ENCODE peak calls at places on chromosomes 6 and 20, in nine cellular contexts. One of them, this sample, is unnamed.

GRCh38 chr6:160378886-160379285 is 30.7 kb downstream of the SLC22A3 start:
- DNase-seq in activated T-cell treated with anti-CD3 and anti-CD28 coated beads, Interleukin-2, amount 50 U/mL, for 72 hours: no peak
- DNase-seq in GM10248: no peak
- DNase-seq in NCI-H446 treated with DMSO at 0.1 percent for 48 hours: peak
- DNase-seq in ecto neural progenitor cell: no peak
- DNase-seq in pons: no peak
- DNase-seq in HS-27A: no peak
- DNase-seq in GM04504: no peak
- DNase-seq in HTR-8/SVneo: no peak
- DNase-seq in this sample: no peak

GRCh38 chr6:44300424-44300823 is 12.7 kb downstream of the AARS2 start:
- DNase-seq in HS-27A: no peak
- DNase-seq in activated T-cell treated with anti-CD3 and anti-CD28 coated beads, Interleukin-2, amount 50 U/mL, for 72 hours: no peak
- DNase-seq in GM04504: no peak
- DNase-seq in ecto neural progenitor cell: no peak
- DNase-seq in pons: no peak
- DNase-seq in HTR-8/SVneo: no peak
- DNase-seq in GM10248: no peak
- DNase-seq in NCI-H446 treated with DMSO at 0.1 percent for 48 hours: no peak
- DNase-seq in this sample: no peak

GRCh38 chr6:77463881-77464867 is 883 bp upstream of the HTR1B start:
- DNase-seq in HTR-8/SVneo: no peak
- DNase-seq in HS-27A: no peak
- DNase-seq in GM04504: no peak
- DNase-seq in activated T-cell treated with anti-CD3 and anti-CD28 coated beads, Interleukin-2, amount 50 U/mL, for 72 hours: no peak
- DNase-seq in pons: no peak
- DNase-seq in GM10248: no peak
- DNase-seq in NCI-H446 treated with DMSO at 0.1 percent for 48 hours: no peak
- DNase-seq in ecto neural progenitor cell: peak
- DNase-seq in this sample: no peak

GRCh38 chr20:51426879-51427624 is 115.5 kb downstream of the NFATC2 start:
- DNase-seq in GM10248: no peak
- DNase-seq in activated T-cell treated with anti-CD3 and anti-CD28 coated beads, Interleukin-2, amount 50 U/mL, for 72 hours: no peak
- DNase-seq in HS-27A: no peak
- DNase-seq in HTR-8/SVneo: no peak
- DNase-seq in NCI-H446 treated with DMSO at 0.1 percent for 48 hours: no peak
- DNase-seq in ecto neural progenitor cell: no peak
- DNase-seq in GM04504: no peak
- DNase-seq in pons: no peak
- DNase-seq in this sample: peak

GRCh38 chr6:154732538-154732823 is 735 bp upstream of the SCAF8 start:
- DNase-seq in NCI-H446 treated with DMSO at 0.1 percent for 48 hours: no peak
- DNase-seq in activated T-cell treated with anti-CD3 and anti-CD28 coated beads, Interleukin-2, amount 50 U/mL, for 72 hours: no peak
- DNase-seq in HTR-8/SVneo: no peak
- DNase-seq in HS-27A: no peak
- DNase-seq in pons: no peak
- DNase-seq in GM04504: no peak
- DNase-seq in GM10248: no peak
- DNase-seq in ecto neural progenitor cell: no peak
- DNase-seq in this sample: no peak

GRCh38 chr6:42320762-42321161 is 103.1 kb upstream of the MRPS10 start:
- DNase-seq in HS-27A: no peak
- DNase-seq in GM10248: no peak
- DNase-seq in pons: no peak
- DNase-seq in ecto neural progenitor cell: no peak
- DNase-seq in activated T-cell treated with anti-CD3 and anti-CD28 coated beads, Interleukin-2, amount 50 U/mL, for 72 hours: no peak
- DNase-seq in NCI-H446 treated with DMSO at 0.1 percent for 48 hours: no peak
- DNase-seq in GM04504: no peak
- DNase-seq in HTR-8/SVneo: no peak
- DNase-seq in this sample: no peak

GRCh38 chr20:50663095-50663821 is 28.1 kb downstream of the RIPOR3 start:
- DNase-seq in ecto neural progenitor cell: no peak
- DNase-seq in NCI-H446 treated with DMSO at 0.1 percent for 48 hours: peak
- DNase-seq in GM04504: no peak
- DNase-seq in HS-27A: no peak
- DNase-seq in pons: peak
- DNase-seq in HTR-8/SVneo: no peak
- DNase-seq in GM10248: no peak
- DNase-seq in activated T-cell treated with anti-CD3 and anti-CD28 coated beads, Interleukin-2, amount 50 U/mL, for 72 hours: peak
- DNase-seq in this sample: peak

GRCh38 chr6:41728073-41728936 is 7.1 kb downstream of the TFEB start:
- DNase-seq in NCI-H446 treated with DMSO at 0.1 percent for 48 hours: no peak
- DNase-seq in HS-27A: no peak
- DNase-seq in GM10248: no peak
- DNase-seq in GM04504: no peak
- DNase-seq in ecto neural progenitor cell: no peak
- DNase-seq in HTR-8/SVneo: no peak
- DNase-seq in pons: peak
- DNase-seq in activated T-cell treated with anti-CD3 and anti-CD28 coated beads, Interleukin-2, amount 50 U/mL, for 72 hours: no peak
- DNase-seq in this sample: peak

GRCh38 chr6:71419954-71420692 is 131.5 kb downstream of the OGFRL1 start:
- DNase-seq in NCI-H446 treated with DMSO at 0.1 percent for 48 hours: no peak
- DNase-seq in HTR-8/SVneo: no peak
- DNase-seq in GM04504: peak
- DNase-seq in pons: no peak
- DNase-seq in HS-27A: no peak
- DNase-seq in ecto neural progenitor cell: no peak
- DNase-seq in GM10248: peak
- DNase-seq in activated T-cell treated with anti-CD3 and anti-CD28 coated beads, Interleukin-2, amount 50 U/mL, for 72 hours: no peak
- DNase-seq in this sample: no peak

GRCh38 chr20:48102821-48103635 is 317.7 kb upstream of the SULF2 start:
- DNase-seq in GM10248: no peak
- DNase-seq in pons: peak
- DNase-seq in HTR-8/SVneo: no peak
- DNase-seq in GM04504: no peak
- DNase-seq in activated T-cell treated with anti-CD3 and anti-CD28 coated beads, Interleukin-2, amount 50 U/mL, for 72 hours: no peak
- DNase-seq in HS-27A: no peak
- DNase-seq in ecto neural progenitor cell: no peak
- DNase-seq in NCI-H446 treated with DMSO at 0.1 percent for 48 hours: peak
- DNase-seq in this sample: no peak

GRCh38 chr20:61556116-61556515 is 304.1 kb downstream of the CDH4 start:
- DNase-seq in ecto neural progenitor cell: no peak
- DNase-seq in HS-27A: no peak
- DNase-seq in activated T-cell treated with anti-CD3 and anti-CD28 coated beads, Interleukin-2, amount 50 U/mL, for 72 hours: no peak
- DNase-seq in NCI-H446 treated with DMSO at 0.1 percent for 48 hours: no peak
- DNase-seq in GM10248: no peak
- DNase-seq in GM04504: peak
- DNase-seq in pons: peak
- DNase-seq in HTR-8/SVneo: peak
- DNase-seq in this sample: no peak

GRCh38 chr20:56875052-56875663 is 246.1 kb downstream of the TFAP2C start:
- DNase-seq in ecto neural progenitor cell: no peak
- DNase-seq in pons: no peak
- DNase-seq in GM04504: peak
- DNase-seq in activated T-cell treated with anti-CD3 and anti-CD28 coated beads, Interleukin-2, amount 50 U/mL, for 72 hours: no peak
- DNase-seq in NCI-H446 treated with DMSO at 0.1 percent for 48 hours: no peak
- DNase-seq in HS-27A: no peak
- DNase-seq in GM10248: no peak
- DNase-seq in HTR-8/SVneo: peak
- DNase-seq in this sample: no peak

GRCh38 chr6:35426074-35426473 is 26.1 kb upstream of the FANCE start:
- DNase-seq in pons: peak
- DNase-seq in activated T-cell treated with anti-CD3 and anti-CD28 coated beads, Interleukin-2, amount 50 U/mL, for 72 hours: no peak
- DNase-seq in HTR-8/SVneo: no peak
- DNase-seq in ecto neural progenitor cell: no peak
- DNase-seq in GM04504: no peak
- DNase-seq in GM10248: no peak
- DNase-seq in NCI-H446 treated with DMSO at 0.1 percent for 48 hours: no peak
- DNase-seq in HS-27A: no peak
- DNase-seq in this sample: peak

GRCh38 chr20:9442858-9443257 is 71.5 kb upstream of the LAMP5 start:
- DNase-seq in NCI-H446 treated with DMSO at 0.1 percent for 48 hours: no peak
- DNase-seq in activated T-cell treated with anti-CD3 and anti-CD28 coated beads, Interleukin-2, amount 50 U/mL, for 72 hours: no peak
- DNase-seq in ecto neural progenitor cell: no peak
- DNase-seq in pons: no peak
- DNase-seq in GM04504: no peak
- DNase-seq in HTR-8/SVneo: no peak
- DNase-seq in GM10248: peak
- DNase-seq in HS-27A: no peak
- DNase-seq in this sample: no peak

GRCh38 chr20:208937-209566 is 18.0 kb upstream of the DEFB129 start:
- DNase-seq in ecto neural progenitor cell: no peak
- DNase-seq in NCI-H446 treated with DMSO at 0.1 percent for 48 hours: peak
- DNase-seq in pons: peak
- DNase-seq in HS-27A: peak
- DNase-seq in activated T-cell treated with anti-CD3 and anti-CD28 coated beads, Interleukin-2, amount 50 U/mL, for 72 hours: peak
- DNase-seq in HTR-8/SVneo: peak
- DNase-seq in GM10248: peak
- DNase-seq in GM04504: peak
- DNase-seq in this sample: peak

GRCh38 chr20:62762801-62763368 is 33.4 kb upstream of the MRGBP start:
- DNase-seq in ecto neural progenitor cell: no peak
- DNase-seq in GM10248: no peak
- DNase-seq in NCI-H446 treated with DMSO at 0.1 percent for 48 hours: no peak
- DNase-seq in pons: no peak
- DNase-seq in activated T-cell treated with anti-CD3 and anti-CD28 coated beads, Interleukin-2, amount 50 U/mL, for 72 hours: no peak
- DNase-seq in GM04504: no peak
- DNase-seq in HTR-8/SVneo: no peak
- DNase-seq in HS-27A: no peak
- DNase-seq in this sample: no peak

GRCh38 chr6:26234421-26235239 is 130.4 kb upstream of the BTN3A2 start:
- DNase-seq in GM04504: no peak
- DNase-seq in HTR-8/SVneo: peak
- DNase-seq in HS-27A: peak
- DNase-seq in activated T-cell treated with anti-CD3 and anti-CD28 coated beads, Interleukin-2, amount 50 U/mL, for 72 hours: peak
- DNase-seq in ecto neural progenitor cell: peak
- DNase-seq in pons: peak
- DNase-seq in NCI-H446 treated with DMSO at 0.1 percent for 48 hours: peak
- DNase-seq in GM10248: peak
- DNase-seq in this sample: peak

GRCh38 chr6:112040933-112041332 is 13.0 kb upstream of the CCN6 start:
- DNase-seq in GM04504: no peak
- DNase-seq in HS-27A: no peak
- DNase-seq in activated T-cell treated with anti-CD3 and anti-CD28 coated beads, Interleukin-2, amount 50 U/mL, for 72 hours: no peak
- DNase-seq in pons: no peak
- DNase-seq in GM10248: no peak
- DNase-seq in HTR-8/SVneo: no peak
- DNase-seq in ecto neural progenitor cell: no peak
- DNase-seq in NCI-H446 treated with DMSO at 0.1 percent for 48 hours: no peak
- DNase-seq in this sample: no peak

GRCh38 chr20:50992733-50993457 is 30.0 kb downstream of the KCNG1 start:
- DNase-seq in ecto neural progenitor cell: peak
- DNase-seq in NCI-H446 treated with DMSO at 0.1 percent for 48 hours: peak
- DNase-seq in GM04504: peak
- DNase-seq in HTR-8/SVneo: peak
- DNase-seq in GM10248: peak
- DNase-seq in pons: peak
- DNase-seq in activated T-cell treated with anti-CD3 and anti-CD28 coated beads, Interleukin-2, amount 50 U/mL, for 72 hours: peak
- DNase-seq in HS-27A: no peak
- DNase-seq in this sample: peak

GRCh38 chr6:34791842-34792604 is at the start of gene BLTP3A:
- DNase-seq in pons: peak
- DNase-seq in NCI-H446 treated with DMSO at 0.1 percent for 48 hours: peak
- DNase-seq in ecto neural progenitor cell: peak
- DNase-seq in activated T-cell treated with anti-CD3 and anti-CD28 coated beads, Interleukin-2, amount 50 U/mL, for 72 hours: peak
- DNase-seq in GM10248: peak
- DNase-seq in HS-27A: no peak
- DNase-seq in HTR-8/SVneo: peak
- DNase-seq in GM04504: peak
- DNase-seq in this sample: peak

GRCh38 chr6:125792680-125793079 is 1.9 kb downstream of the NCOA7 start:
- DNase-seq in pons: no peak
- DNase-seq in activated T-cell treated with anti-CD3 and anti-CD28 coated beads, Interleukin-2, amount 50 U/mL, for 72 hours: no peak
- DNase-seq in NCI-H446 treated with DMSO at 0.1 percent for 48 hours: no peak
- DNase-seq in ecto neural progenitor cell: no peak
- DNase-seq in HTR-8/SVneo: no peak
- DNase-seq in HS-27A: no peak
- DNase-seq in GM10248: no peak
- DNase-seq in GM04504: peak
- DNase-seq in this sample: no peak

GRCh38 chr20:14925286-14925685 is 587.9 kb upstream of the FLRT3 start:
- DNase-seq in activated T-cell treated with anti-CD3 and anti-CD28 coated beads, Interleukin-2, amount 50 U/mL, for 72 hours: no peak
- DNase-seq in GM04504: peak
- DNase-seq in ecto neural progenitor cell: no peak
- DNase-seq in pons: no peak
- DNase-seq in HS-27A: peak
- DNase-seq in NCI-H446 treated with DMSO at 0.1 percent for 48 hours: peak
- DNase-seq in HTR-8/SVneo: no peak
- DNase-seq in GM10248: no peak
- DNase-seq in this sample: no peak

GRCh38 chr20:34522969-34523871 is 7.0 kb downstream of the DYNLRB1 start:
- DNase-seq in HS-27A: peak
- DNase-seq in activated T-cell treated with anti-CD3 and anti-CD28 coated beads, Interleukin-2, amount 50 U/mL, for 72 hours: peak
- DNase-seq in HTR-8/SVneo: peak
- DNase-seq in NCI-H446 treated with DMSO at 0.1 percent for 48 hours: no peak
- DNase-seq in ecto neural progenitor cell: no peak
- DNase-seq in GM10248: peak
- DNase-seq in pons: no peak
- DNase-seq in GM04504: peak
- DNase-seq in this sample: peak

GRCh38 chr20:4656491-4656890 is 65.2 kb upstream of the PRND start:
- DNase-seq in HTR-8/SVneo: no peak
- DNase-seq in pons: no peak
- DNase-seq in GM10248: no peak
- DNase-seq in HS-27A: no peak
- DNase-seq in GM04504: no peak
- DNase-seq in activated T-cell treated with anti-CD3 and anti-CD28 coated beads, Interleukin-2, amount 50 U/mL, for 72 hours: no peak
- DNase-seq in NCI-H446 treated with DMSO at 0.1 percent for 48 hours: no peak
- DNase-seq in ecto neural progenitor cell: no peak
- DNase-seq in this sample: no peak

GRCh38 chr20:6685181-6685582 is 82.3 kb upstream of the BMP2 start:
- DNase-seq in GM10248: no peak
- DNase-seq in HS-27A: no peak
- DNase-seq in HTR-8/SVneo: no peak
- DNase-seq in GM04504: no peak
- DNase-seq in pons: no peak
- DNase-seq in NCI-H446 treated with DMSO at 0.1 percent for 48 hours: no peak
- DNase-seq in ecto neural progenitor cell: no peak
- DNase-seq in activated T-cell treated with anti-CD3 and anti-CD28 coated beads, Interleukin-2, amount 50 U/mL, for 72 hours: no peak
- DNase-seq in this sample: no peak

GRCh38 chr6:34120953-34121675 is 24.8 kb downstream of the GRM4 start:
- DNase-seq in NCI-H446 treated with DMSO at 0.1 percent for 48 hours: no peak
- DNase-seq in ecto neural progenitor cell: no peak
- DNase-seq in HS-27A: no peak
- DNase-seq in HTR-8/SVneo: no peak
- DNase-seq in GM10248: no peak
- DNase-seq in pons: no peak
- DNase-seq in GM04504: no peak
- DNase-seq in activated T-cell treated with anti-CD3 and anti-CD28 coated beads, Interleukin-2, amount 50 U/mL, for 72 hours: no peak
- DNase-seq in this sample: no peak

GRCh38 chr20:19137641-19138040 is 74.8 kb upstream of the SLC24A3 start:
- DNase-seq in pons: no peak
- DNase-seq in NCI-H446 treated with DMSO at 0.1 percent for 48 hours: no peak
- DNase-seq in HS-27A: no peak
- DNase-seq in HTR-8/SVneo: no peak
- DNase-seq in ecto neural progenitor cell: no peak
- DNase-seq in GM10248: no peak
- DNase-seq in GM04504: no peak
- DNase-seq in activated T-cell treated with anti-CD3 and anti-CD28 coated beads, Interleukin-2, amount 50 U/mL, for 72 hours: no peak
- DNase-seq in this sample: no peak

GRCh38 chr6:66568271-66568670 is 861.2 kb upstream of the EYS start:
- DNase-seq in ecto neural progenitor cell: no peak
- DNase-seq in NCI-H446 treated with DMSO at 0.1 percent for 48 hours: no peak
- DNase-seq in activated T-cell treated with anti-CD3 and anti-CD28 coated beads, Interleukin-2, amount 50 U/mL, for 72 hours: no peak
- DNase-seq in HTR-8/SVneo: no peak
- DNase-seq in HS-27A: no peak
- DNase-seq in pons: no peak
- DNase-seq in GM10248: no peak
- DNase-seq in GM04504: no peak
- DNase-seq in this sample: no peak

GRCh38 chr6:129498950-129499870 is 210.8 kb downstream of the ARHGAP18 start:
- DNase-seq in ecto neural progenitor cell: no peak
- DNase-seq in pons: peak
- DNase-seq in GM10248: peak
- DNase-seq in NCI-H446 treated with DMSO at 0.1 percent for 48 hours: no peak
- DNase-seq in activated T-cell treated with anti-CD3 and anti-CD28 coated beads, Interleukin-2, amount 50 U/mL, for 72 hours: peak
- DNase-seq in HTR-8/SVneo: no peak
- DNase-seq in HS-27A: no peak
- DNase-seq in GM04504: peak
- DNase-seq in this sample: peak

GRCh38 chr20:63100401-63100925 is 93.7 kb upstream of the BHLHE23 start:
- DNase-seq in ecto neural progenitor cell: peak
- DNase-seq in pons: no peak
- DNase-seq in HS-27A: no peak
- DNase-seq in GM04504: no peak
- DNase-seq in GM10248: no peak
- DNase-seq in HTR-8/SVneo: no peak
- DNase-seq in activated T-cell treated with anti-CD3 and anti-CD28 coated beads, Interleukin-2, amount 50 U/mL, for 72 hours: no peak
- DNase-seq in NCI-H446 treated with DMSO at 0.1 percent for 48 hours: no peak
- DNase-seq in this sample: no peak

GRCh38 chr6:52890018-52890417 is 19.5 kb downstream of the GSTA3 start:
- DNase-seq in HS-27A: no peak
- DNase-seq in NCI-H446 treated with DMSO at 0.1 percent for 48 hours: no peak
- DNase-seq in ecto neural progenitor cell: no peak
- DNase-seq in GM04504: no peak
- DNase-seq in pons: no peak
- DNase-seq in GM10248: no peak
- DNase-seq in activated T-cell treated with anti-CD3 and anti-CD28 coated beads, Interleukin-2, amount 50 U/mL, for 72 hours: no peak
- DNase-seq in HTR-8/SVneo: no peak
- DNase-seq in this sample: no peak